ENCODE peak calls at places on chromosomes 13 and 19, in seven cellular contexts. L, X, R, K, W, M and O are unnamed samples.

GRCh38 chr19:39514840-39515550 is at the start of gene SELENOV:
- DNase-seq in L (no peak), X (no peak), R (peak; percentile 35), K (no peak), W (no peak), M (no peak), O (no peak)

GRCh38 chr13:57624565-57625435 is 6.7 kb upstream of the PCDH17 start:
- DNase-seq in L (no peak), X (peak; percentile 25), R (peak; percentile 68), K (peak; percentile 34), W (no peak), M (peak; percentile 30), O (no peak)

GRCh38 chr13:112168771-112169170 is 101.8 kb downstream of the SOX1 start:
- DNase-seq in L (no peak), X (no peak), R (no peak), K (no peak), W (no peak), M (no peak), O (no peak)

GRCh38 chr13:20141238-20142018 is 19.4 kb downstream of the GJA3 start:
- DNase-seq in L (no peak), X (no peak), R (no peak), K (no peak), W (no peak), M (no peak), O (no peak)

GRCh38 chr13:25816239-25816638 is 235.6 kb downstream of the SHISA2 start:
- DNase-seq in L (no peak), X (no peak), R (no peak), K (no peak), W (no peak), M (no peak), O (no peak)

GRCh38 chr19:35446194-35446593 is 1.9 kb upstream of the FFAR2 start:
- DNase-seq in L (no peak), X (no peak), R (no peak), K (no peak), W (no peak), M (no peak), O (no peak)

GRCh38 chr19:55809381-55810058 is 22.3 kb downstream of the NLRP11 start:
- DNase-seq in L (peak; percentile 64), X (no peak), R (peak; percentile 66), K (peak; percentile 46), W (peak; percentile 3), M (peak; percentile 61), O (peak; percentile 52)

GRCh38 chr13:52738719-52739467 is 727 bp downstream of the CNMD start:
- DNase-seq in L (peak; percentile 26), X (no peak), R (no peak), K (no peak), W (no peak), M (peak; percentile 10), O (no peak)

GRCh38 chr13:99686157-99686572 is 184.9 kb downstream of the TM9SF2 start:
- DNase-seq in L (peak; percentile 38), X (no peak), R (no peak), K (peak; percentile 13), W (no peak), M (peak; percentile 8), O (no peak)

GRCh38 chr13:21670883-21671792 is at the start of gene FGF9:
- DNase-seq in L (peak; percentile 78), X (peak; percentile 71), R (peak; percentile 52), K (peak; percentile 90), W (no peak), M (peak; percentile 85), O (no peak)

GRCh38 chr13:30873519-30873918 is 32.6 kb upstream of the MEDAG start:
- DNase-seq in L (no peak), X (no peak), R (no peak), K (no peak), W (no peak), M (no peak), O (no peak)

GRCh38 chr13:41601718-41602445 is 144.5 kb downstream of the RGCC start:
- DNase-seq in L (no peak), X (no peak), R (no peak), K (no peak), W (no peak), M (no peak), O (no peak)

GRCh38 chr13:73168993-73169401 is 110.2 kb downstream of the KLF5 start:
- DNase-seq in L (no peak), X (peak; percentile 17), R (no peak), K (no peak), W (no peak), M (no peak), O (no peak)

GRCh38 chr19:13036366-13036976 is 41.2 kb downstream of the NFIX start:
- DNase-seq in L (peak; percentile 59), X (peak; percentile 89), R (peak; percentile 67), K (no peak), W (no peak), M (no peak), O (no peak)

GRCh38 chr19:17441241-17442135 is 7.0 kb downstream of the TMEM221 start:
- DNase-seq in L (no peak), X (peak; percentile 65), R (no peak), K (peak; percentile 55), W (no peak), M (no peak), O (no peak)

GRCh38 chr13:39044536-39044935 is 6.3 kb downstream of the NHLRC3 start:
- DNase-seq in L (no peak), X (no peak), R (no peak), K (no peak), W (no peak), M (no peak), O (no peak)

GRCh38 chr13:111345682-111346081 is 25.2 kb downstream of the TEX29 start:
- DNase-seq in L (no peak), X (no peak), R (no peak), K (no peak), W (no peak), M (no peak), O (no peak)

GRCh38 chr13:45416521-45417125 is 1.6 kb downstream of the SLC25A30 start:
- DNase-seq in L (no peak), X (no peak), R (no peak), K (no peak), W (no peak), M (no peak), O (no peak)